ENCODE peak calls at places on chromosomes 5 and 9, in six cellular contexts. One of them, this sample, is unnamed.

GRCh38 chr5:78908173-78908901 is 76.8 kb downstream of the ARSB start:
- DNase-seq in NCI-H1436: peak
- DNase-seq in IMR-90: peak
- DNase-seq in activated naive CD4-positive, alpha-beta T cell treated with Interleukin-2 at 50 U/mL for 16 hours: no peak
- DNase-seq in activated CD4-positive, alpha-beta T cell treated with anti-CD3 and anti-CD28 coated beads, Interleukin-2, amount 50 U/mL, for 48 hours: no peak
- DNase-seq in GM23248: peak
- DNase-seq in this sample: no peak

GRCh38 chr9:117491491-117491890 is 76.6 kb upstream of the ASTN2 start:
- DNase-seq in NCI-H1436: no peak
- DNase-seq in IMR-90: no peak
- DNase-seq in activated naive CD4-positive, alpha-beta T cell treated with Interleukin-2 at 50 U/mL for 16 hours: no peak
- DNase-seq in activated CD4-positive, alpha-beta T cell treated with anti-CD3 and anti-CD28 coated beads, Interleukin-2, amount 50 U/mL, for 48 hours: no peak
- DNase-seq in GM23248: no peak
- DNase-seq in this sample: no peak

GRCh38 chr5:56183507-56183906 is 49.6 kb downstream of the ANKRD55 start:
- DNase-seq in NCI-H1436: no peak
- DNase-seq in IMR-90: peak
- DNase-seq in activated naive CD4-positive, alpha-beta T cell treated with Interleukin-2 at 50 U/mL for 16 hours: no peak
- DNase-seq in activated CD4-positive, alpha-beta T cell treated with anti-CD3 and anti-CD28 coated beads, Interleukin-2, amount 50 U/mL, for 48 hours: no peak
- DNase-seq in GM23248: peak
- DNase-seq in this sample: no peak

GRCh38 chr5:35458824-35459207 is 158.8 kb upstream of the SPEF2 start:
- DNase-seq in NCI-H1436: peak
- DNase-seq in IMR-90: no peak
- DNase-seq in activated naive CD4-positive, alpha-beta T cell treated with Interleukin-2 at 50 U/mL for 16 hours: no peak
- DNase-seq in activated CD4-positive, alpha-beta T cell treated with anti-CD3 and anti-CD28 coated beads, Interleukin-2, amount 50 U/mL, for 48 hours: no peak
- DNase-seq in GM23248: no peak
- DNase-seq in this sample: no peak

GRCh38 chr5:43140286-43140685 is 19.6 kb downstream of the ZNF131 start:
- DNase-seq in NCI-H1436: no peak
- DNase-seq in IMR-90: peak
- DNase-seq in activated naive CD4-positive, alpha-beta T cell treated with Interleukin-2 at 50 U/mL for 16 hours: no peak
- DNase-seq in activated CD4-positive, alpha-beta T cell treated with anti-CD3 and anti-CD28 coated beads, Interleukin-2, amount 50 U/mL, for 48 hours: no peak
- DNase-seq in GM23248: no peak
- DNase-seq in this sample: no peak

GRCh38 chr9:112764837-112765236 is 14.3 kb downstream of the SNX30 start:
- DNase-seq in NCI-H1436: peak
- DNase-seq in IMR-90: no peak
- DNase-seq in activated naive CD4-positive, alpha-beta T cell treated with Interleukin-2 at 50 U/mL for 16 hours: no peak
- DNase-seq in activated CD4-positive, alpha-beta T cell treated with anti-CD3 and anti-CD28 coated beads, Interleukin-2, amount 50 U/mL, for 48 hours: no peak
- DNase-seq in GM23248: no peak
- DNase-seq in this sample: no peak

GRCh38 chr9:93058357-93059096 is at the start of gene SUSD3:
- DNase-seq in NCI-H1436: peak
- DNase-seq in IMR-90: no peak
- DNase-seq in activated naive CD4-positive, alpha-beta T cell treated with Interleukin-2 at 50 U/mL for 16 hours: peak
- DNase-seq in activated CD4-positive, alpha-beta T cell treated with anti-CD3 and anti-CD28 coated beads, Interleukin-2, amount 50 U/mL, for 48 hours: peak
- DNase-seq in GM23248: no peak
- DNase-seq in this sample: no peak

GRCh38 chr9:135463140-135463539 is 16.4 kb upstream of the PPP1R26 start:
- DNase-seq in NCI-H1436: no peak
- DNase-seq in IMR-90: peak
- DNase-seq in activated naive CD4-positive, alpha-beta T cell treated with Interleukin-2 at 50 U/mL for 16 hours: no peak
- DNase-seq in activated CD4-positive, alpha-beta T cell treated with anti-CD3 and anti-CD28 coated beads, Interleukin-2, amount 50 U/mL, for 48 hours: no peak
- DNase-seq in GM23248: peak
- DNase-seq in this sample: no peak

GRCh38 chr5:132525299-132525724 is 18.0 kb downstream of the IL5 start:
- DNase-seq in NCI-H1436: no peak
- DNase-seq in IMR-90: no peak
- DNase-seq in activated naive CD4-positive, alpha-beta T cell treated with Interleukin-2 at 50 U/mL for 16 hours: no peak
- DNase-seq in activated CD4-positive, alpha-beta T cell treated with anti-CD3 and anti-CD28 coated beads, Interleukin-2, amount 50 U/mL, for 48 hours: no peak
- DNase-seq in GM23248: no peak
- DNase-seq in this sample: no peak

GRCh38 chr5:110478899-110479298 is 247.6 kb downstream of the TMEM232 start:
- DNase-seq in NCI-H1436: no peak
- DNase-seq in IMR-90: peak
- DNase-seq in activated naive CD4-positive, alpha-beta T cell treated with Interleukin-2 at 50 U/mL for 16 hours: no peak
- DNase-seq in activated CD4-positive, alpha-beta T cell treated with anti-CD3 and anti-CD28 coated beads, Interleukin-2, amount 50 U/mL, for 48 hours: no peak
- DNase-seq in GM23248: peak
- DNase-seq in this sample: no peak

GRCh38 chr9:131769361-131769760 is 29.5 kb upstream of the RAPGEF1 start:
- DNase-seq in NCI-H1436: no peak
- DNase-seq in IMR-90: no peak
- DNase-seq in activated naive CD4-positive, alpha-beta T cell treated with Interleukin-2 at 50 U/mL for 16 hours: no peak
- DNase-seq in activated CD4-positive, alpha-beta T cell treated with anti-CD3 and anti-CD28 coated beads, Interleukin-2, amount 50 U/mL, for 48 hours: no peak
- DNase-seq in GM23248: peak
- DNase-seq in this sample: no peak

GRCh38 chr5:172319708-172320441 is 36.3 kb upstream of the UBTD2 start:
- DNase-seq in NCI-H1436: no peak
- DNase-seq in IMR-90: no peak
- DNase-seq in activated naive CD4-positive, alpha-beta T cell treated with Interleukin-2 at 50 U/mL for 16 hours: no peak
- DNase-seq in activated CD4-positive, alpha-beta T cell treated with anti-CD3 and anti-CD28 coated beads, Interleukin-2, amount 50 U/mL, for 48 hours: no peak
- DNase-seq in GM23248: peak
- DNase-seq in this sample: no peak

GRCh38 chr9:35660966-35661413 is 2.9 kb downstream of the CCDC107 start:
- DNase-seq in NCI-H1436: no peak
- DNase-seq in IMR-90: peak
- DNase-seq in activated naive CD4-positive, alpha-beta T cell treated with Interleukin-2 at 50 U/mL for 16 hours: no peak
- DNase-seq in activated CD4-positive, alpha-beta T cell treated with anti-CD3 and anti-CD28 coated beads, Interleukin-2, amount 50 U/mL, for 48 hours: no peak
- DNase-seq in GM23248: peak
- DNase-seq in this sample: no peak

GRCh38 chr5:65062684-65063083 is 294.0 kb downstream of the CWC27 start:
- DNase-seq in NCI-H1436: no peak
- DNase-seq in IMR-90: peak
- DNase-seq in activated naive CD4-positive, alpha-beta T cell treated with Interleukin-2 at 50 U/mL for 16 hours: no peak
- DNase-seq in activated CD4-positive, alpha-beta T cell treated with anti-CD3 and anti-CD28 coated beads, Interleukin-2, amount 50 U/mL, for 48 hours: no peak
- DNase-seq in GM23248: peak
- DNase-seq in this sample: no peak

GRCh38 chr5:160165137-160166068 is 46.2 kb upstream of the PWWP2A start:
- DNase-seq in NCI-H1436: peak
- DNase-seq in IMR-90: peak
- DNase-seq in activated naive CD4-positive, alpha-beta T cell treated with Interleukin-2 at 50 U/mL for 16 hours: no peak
- DNase-seq in activated CD4-positive, alpha-beta T cell treated with anti-CD3 and anti-CD28 coated beads, Interleukin-2, amount 50 U/mL, for 48 hours: peak
- DNase-seq in GM23248: peak
- DNase-seq in this sample: no peak

GRCh38 chr9:89138463-89139390 is 39.9 kb downstream of the SHC3 start:
- DNase-seq in NCI-H1436: no peak
- DNase-seq in IMR-90: peak
- DNase-seq in activated naive CD4-positive, alpha-beta T cell treated with Interleukin-2 at 50 U/mL for 16 hours: no peak
- DNase-seq in activated CD4-positive, alpha-beta T cell treated with anti-CD3 and anti-CD28 coated beads, Interleukin-2, amount 50 U/mL, for 48 hours: no peak
- DNase-seq in GM23248: peak
- DNase-seq in this sample: no peak